ENCODE peak calls at places on chromosomes 2 and 18, in five cellular contexts. M is progenitor cell of endocrine pancreas, T is GM12864, Z is cardiac fibroblast, B is activated B cell treated with CpG ODN at 0.5 μM for 24 hours. C is an unnamed sample.

GRCh38 chr2:68057658-68058396 is 5.0 kb downstream of the C1D start:
- DNase-seq in B (no peak), T (no peak), Z (no peak), M (no peak), C (no peak)

GRCh38 chr2:174021056-174021656 is 56.0 kb upstream of the SP3 start:
- DNase-seq in Z (no peak), T (no peak), B (no peak), M (no peak), C (no peak)

GRCh38 chr18:8988262-8988871 is 114.1 kb upstream of the NDUFV2 start:
- DNase-seq in M (peak; percentile 54), T (no peak), B (peak; percentile 25), Z (peak; percentile 73), C (peak; percentile 17)

GRCh38 chr2:143246246-143246645 is 117.0 kb downstream of the ARHGAP15 start:
- DNase-seq in T (no peak), B (no peak), Z (no peak), M (no peak), C (no peak)

GRCh38 chr18:63586966-63587365 is at the start of gene SERPINB13:
- DNase-seq in M (no peak), B (no peak), Z (no peak), T (no peak), C (no peak)

GRCh38 chr2:114079366-114080004 is 189.6 kb downstream of the ACTR3 start:
- DNase-seq in Z (no peak), B (no peak), M (no peak), T (no peak), C (no peak)

GRCh38 chr2:46839045-46839444 is 76.6 kb downstream of the MCFD2 start:
- DNase-seq in M (no peak), B (no peak), Z (no peak), T (no peak), C (no peak)

GRCh38 chr2:3759766-3760165 is 56.4 kb downstream of the DCDC2C start:
- DNase-seq in M (no peak), B (no peak), T (no peak), Z (no peak), C (no peak)

GRCh38 chr2:58042486-58042970 is 4.1 kb upstream of the VRK2 start:
- DNase-seq in M (no peak), T (no peak), Z (peak; percentile 95), B (no peak), C (no peak)

GRCh38 chr2:99695121-99695773 is 205.4 kb upstream of the REV1 start:
- DNase-seq in M (no peak), Z (no peak), B (no peak), T (no peak), C (no peak)

GRCh38 chr2:71889991-71890684 is 257.5 kb downstream of the CYP26B1 start:
- DNase-seq in M (no peak), T (no peak), Z (peak; percentile 98), B (no peak), C (no peak)

GRCh38 chr2:102033028-102033749 is 41.4 kb downstream of the IL1R2 start:
- DNase-seq in T (peak; percentile 2), B (peak; percentile 19), M (no peak), Z (peak; percentile 90), C (no peak)

GRCh38 chr18:36075862-36076587 is 8.7 kb upstream of the RPRD1A start:
- DNase-seq in B (no peak), T (no peak), M (no peak), Z (peak; percentile 83), C (no peak)

GRCh38 chr2:25899404-25899925 is 21.2 kb upstream of the ASXL2 start:
- DNase-seq in M (no peak), B (no peak), T (no peak), Z (peak; percentile 22), C (no peak)

GRCh38 chr2:226631671-226632070 is 167.9 kb downstream of the IRS1 start:
- DNase-seq in Z (no peak), T (no peak), M (no peak), B (no peak), C (no peak)

GRCh38 chr2:187618813-187619212 is 64.6 kb upstream of the TFPI start:
- DNase-seq in T (no peak), Z (peak; percentile 64), B (no peak), M (no peak), C (no peak)

GRCh38 chr2:19772981-19773380 is 128.8 kb downstream of the TTC32 start:
- DNase-seq in T (no peak), Z (no peak), B (no peak), M (no peak), C (no peak)

GRCh38 chr2:46020416-46020815 is 276.8 kb upstream of the EPAS1 start:
- DNase-seq in T (no peak), Z (peak; percentile 65), B (no peak), M (no peak), C (no peak)

GRCh38 chr2:219714681-219715080 is 87.3 kb downstream of the SLC4A3 start:
- DNase-seq in B (no peak), Z (no peak), M (no peak), T (no peak), C (no peak)

GRCh38 chr2:61770746-61771145 is 83.1 kb downstream of the FAM161A start:
- DNase-seq in T (no peak), B (no peak), M (no peak), Z (peak; percentile 65), C (no peak)

DNA sequence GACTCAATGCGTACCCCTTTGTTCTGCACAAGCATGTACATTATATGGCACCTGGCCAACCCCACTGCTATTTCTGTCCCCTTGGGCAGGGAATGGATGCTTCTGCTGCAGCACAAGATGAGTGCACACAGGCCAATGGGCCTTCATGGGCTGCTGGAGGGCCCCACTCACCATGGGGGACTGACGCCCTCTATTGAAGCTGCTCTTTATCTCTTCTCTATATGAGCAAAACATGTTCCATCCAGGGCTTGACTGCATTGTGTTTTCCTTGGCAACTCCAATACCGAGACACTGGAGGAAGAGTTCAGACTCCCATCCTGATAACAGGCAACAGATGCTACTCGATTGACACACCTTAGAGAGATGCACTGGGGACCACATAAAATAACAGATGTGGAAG is 251.6 kb upstream of the NCKAP5 start:
- DNase-seq in Z (peak; percentile 46), B (no peak), M (no peak), T (no peak), C (no peak)
- TF ChIP-seq CTCF in Z (no peak), B (no peak), M (no peak), T (no peak), C (no peak)

GRCh38 chr2:238874330-238875050 is 26.6 kb downstream of the TWIST2 start:
- DNase-seq in Z (peak; percentile 45), M (no peak), B (no peak), T (no peak), C (no peak)
- TF ChIP-seq CTCF in Z (no peak), M (no peak), B (no peak), T (no peak), C (no peak)

GRCh38 chr2:216069028-216069427 is 12.6 kb downstream of the PECR start:
- DNase-seq in Z (no peak), T (no peak), B (no peak), M (no peak), C (no peak)

GRCh38 chr2:216059233-216059834 is 22.3 kb downstream of the PECR start:
- DNase-seq in M (no peak), T (no peak), B (no peak), Z (no peak), C (no peak)

GRCh38 chr2:216066255-216066654 is 15.4 kb downstream of the PECR start:
- DNase-seq in M (no peak), Z (peak; percentile 78), B (no peak), T (no peak), C (no peak)

GRCh38 chr2:216064684-216065083 is 16.9 kb downstream of the PECR start:
- DNase-seq in B (no peak), Z (no peak), T (no peak), M (no peak), C (no peak)

DNA sequence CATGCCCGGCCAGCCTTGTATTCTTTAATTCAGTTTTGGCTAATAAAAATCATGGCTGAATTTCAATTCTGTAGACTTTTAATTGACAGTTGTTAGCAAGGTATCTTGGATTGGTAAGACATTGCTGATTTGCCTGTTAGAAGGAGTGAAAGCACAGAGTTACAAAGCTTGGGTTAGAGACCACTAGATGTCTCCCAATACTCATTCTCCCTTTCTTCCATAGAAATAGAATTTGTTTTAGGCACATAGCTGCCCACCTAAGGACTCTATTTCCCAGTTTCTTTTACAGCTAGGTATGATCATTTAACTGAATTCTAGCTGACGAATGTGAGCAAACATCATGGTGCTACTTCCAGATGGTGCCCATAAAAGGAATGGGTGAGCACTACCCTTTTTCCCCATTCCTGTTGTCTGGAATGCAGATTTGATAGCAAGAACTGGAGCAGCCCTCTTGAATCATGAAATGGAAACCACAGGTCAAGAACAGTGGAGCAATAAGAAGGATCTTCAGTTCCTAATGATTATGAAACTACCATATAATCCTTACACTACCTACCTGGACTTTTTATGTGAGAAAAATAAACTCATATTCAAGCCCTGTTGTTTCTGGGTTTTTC is 17.5 kb downstream of the PECR start:
- DNase-seq in T (no peak), M (no peak), Z (peak; percentile 9), B (no peak), C (no peak)
- TF ChIP-seq CTCF in T (no peak), M (no peak), Z (no peak), B (no peak), C (no peak)

GRCh38 chr18:3246636-3247242 is 862 bp upstream of the MYL12A start:
- DNase-seq in B (peak; percentile 37), M (no peak), T (no peak), Z (peak; percentile 48), C (peak; percentile 31)

GRCh38 chr18:3247243-3248061 is at the start of gene MYL12A:
- DNase-seq in T (peak; percentile 97), M (peak; percentile 97), Z (peak; percentile 100), B (peak; percentile 95), C (peak; percentile 84)

GRCh38 chr18:3245185-3245564 is 2.4 kb upstream of the MYL12A start:
- DNase-seq in B (no peak), T (no peak), Z (no peak), M (no peak), C (no peak)

GRCh38 chr18:3248062-3248669 is 565 bp downstream of the MYL12A start:
- DNase-seq in M (no peak), Z (peak; percentile 59), T (no peak), B (no peak), C (no peak)

DNA sequence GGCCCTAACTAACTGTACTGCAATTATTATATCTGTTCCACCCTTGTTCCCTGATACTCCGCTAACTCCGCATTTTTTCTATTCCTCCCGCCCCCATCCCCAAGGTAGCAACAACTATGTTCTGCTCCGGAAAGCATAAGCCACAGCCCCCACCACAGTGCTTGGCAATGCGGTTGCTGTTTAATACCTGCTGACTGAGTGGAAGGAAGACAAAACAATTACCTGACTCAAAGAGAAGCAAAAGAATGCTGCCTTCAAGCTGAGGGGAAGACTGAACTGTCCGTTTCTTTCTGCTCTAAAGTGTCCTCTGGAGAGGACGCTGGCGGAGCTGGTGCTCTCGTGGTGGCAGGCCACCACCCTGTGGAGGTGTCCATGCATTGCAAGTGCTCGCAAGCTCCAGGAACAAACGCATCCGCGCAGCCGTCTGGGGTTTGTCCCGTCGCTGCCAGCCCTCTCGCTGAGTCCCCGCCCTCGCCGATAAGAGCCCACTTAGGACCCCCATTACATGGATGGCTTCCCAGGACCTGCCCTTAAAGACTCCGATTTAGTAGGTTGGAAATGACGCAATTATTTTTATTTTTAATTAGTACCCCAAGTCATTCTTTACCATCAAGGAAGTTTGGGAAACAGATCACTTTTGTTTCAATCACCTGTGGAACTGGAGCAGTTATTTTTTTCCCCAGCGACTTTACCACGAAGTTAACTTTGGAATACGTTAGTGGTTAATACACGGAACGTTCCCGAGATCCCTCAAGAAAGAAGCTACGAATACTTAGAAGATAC is 1.6 kb upstream of the MYL12A start:
- DNase-seq in M (peak; percentile 72), B (peak; percentile 65), T (peak; percentile 79), Z (peak; percentile 92), C (peak; percentile 73)
- TF ChIP-seq CTCF in M (peak; percentile 95), B (peak; percentile 54), T (peak; percentile 98), Z (peak; percentile 93), C (peak; percentile 81)

C was measured in natural killer cell.